ENCODE peak calls at places on chromosome 18, in six cellular contexts. I is sigmoid colon, K is dorsolateral prefrontal cortex, V is OCI-LY7, F is WERI-Rb-1, D is esophagus squamous epithelium. W is an unnamed sample.

GRCh38 chr18:75202976-75203375 is 6.0 kb downstream of the PTGR3 start:
- DNase-seq in I (no peak), K (no peak), V (no peak), F (no peak), D (no peak), W (no peak)

GRCh38 chr18:21049306-21049705 is 62.3 kb downstream of the ROCK1 start:
- DNase-seq in I (no peak), K (no peak), V (no peak), F (no peak), D (no peak), W (no peak)

GRCh38 chr18:77634495-77634894 is 384.8 kb downstream of the GALR1 start:
- DNase-seq in I (no peak), K (no peak), V (no peak), F (no peak), D (no peak), W (no peak)

GRCh38 chr18:78255013-78255412 is 724.6 kb upstream of the SALL3 start:
- DNase-seq in I (no peak), K (no peak), V (no peak), F (no peak), D (no peak), W (no peak)

GRCh38 chr18:24989760-24990547 is 362.0 kb downstream of the ZNF521 start:
- DNase-seq in I (no peak), K (no peak), V (no peak), F (peak; percentile 51), D (no peak), W (no peak)

GRCh38 chr18:72161686-72162085 is 382.5 kb downstream of the CBLN2 start:
- DNase-seq in I (no peak), K (no peak), V (no peak), F (no peak), D (no peak), W (no peak)

GRCh38 chr18:29377346-29377745 is 1200.4 kb upstream of the CDH2 start:
- DNase-seq in I (no peak), K (no peak), V (no peak), F (no peak), D (no peak), W (no peak)

GRCh38 chr18:47215554-47216138 is 35.8 kb downstream of the SKOR2 start:
- DNase-seq in I (no peak), K (no peak), V (peak; percentile 26), F (peak; percentile 59), D (no peak), W (no peak)

GRCh38 chr18:79956276-79956675 is 4.8 kb upstream of the SLC66A2 start:
- DNase-seq in I (peak; percentile 17), K (peak; percentile 9), V (no peak), F (no peak), D (no peak), W (no peak)

GRCh38 chr18:33556846-33557245 is 21.2 kb upstream of the ASXL3 start:
- DNase-seq in I (no peak), K (no peak), V (no peak), F (no peak), D (no peak), W (no peak)

GRCh38 chr18:27921904-27922541 is 254.9 kb downstream of the CDH2 start:
- DNase-seq in I (no peak), K (no peak), V (no peak), F (no peak), D (no peak), W (no peak)

GRCh38 chr18:79413901-79414300 is 18.2 kb downstream of the NFATC1 start:
- DNase-seq in I (no peak), K (no peak), V (no peak), F (no peak), D (no peak), W (no peak)

GRCh38 chr18:9260388-9261380 is 73.9 kb upstream of the TWSG1 start:
- DNase-seq in I (no peak), K (no peak), V (no peak), F (no peak), D (no peak), W (no peak)

GRCh38 chr18:5582054-5582453 is 38.3 kb upstream of the EPB41L3 start:
- DNase-seq in I (no peak), K (no peak), V (no peak), F (no peak), D (no peak), W (no peak)

GRCh38 chr18:22998336-22998735 is 65.2 kb downstream of the RBBP8 start:
- DNase-seq in I (no peak), K (no peak), V (no peak), F (no peak), D (no peak), W (no peak)

GRCh38 chr18:78972930-78973331 is 6.7 kb upstream of the SALL3 start:
- DNase-seq in I (no peak), K (no peak), V (no peak), F (no peak), D (no peak), W (no peak)

GRCh38 chr18:77136076-77136718 is 3.6 kb upstream of the MBP start:
- DNase-seq in I (no peak), K (no peak), V (no peak), F (no peak), D (no peak), W (no peak)

GRCh38 chr18:59086522-59086921 is 53.2 kb upstream of the SEC11C start:
- DNase-seq in I (no peak), K (no peak), V (peak; percentile 7), F (no peak), D (no peak), W (no peak)

GRCh38 chr18:37270046-37270665 is 295.4 kb downstream of the CELF4 start:
- DNase-seq in I (no peak), K (no peak), V (peak; percentile 12), F (no peak), D (no peak), W (no peak)

DNA sequence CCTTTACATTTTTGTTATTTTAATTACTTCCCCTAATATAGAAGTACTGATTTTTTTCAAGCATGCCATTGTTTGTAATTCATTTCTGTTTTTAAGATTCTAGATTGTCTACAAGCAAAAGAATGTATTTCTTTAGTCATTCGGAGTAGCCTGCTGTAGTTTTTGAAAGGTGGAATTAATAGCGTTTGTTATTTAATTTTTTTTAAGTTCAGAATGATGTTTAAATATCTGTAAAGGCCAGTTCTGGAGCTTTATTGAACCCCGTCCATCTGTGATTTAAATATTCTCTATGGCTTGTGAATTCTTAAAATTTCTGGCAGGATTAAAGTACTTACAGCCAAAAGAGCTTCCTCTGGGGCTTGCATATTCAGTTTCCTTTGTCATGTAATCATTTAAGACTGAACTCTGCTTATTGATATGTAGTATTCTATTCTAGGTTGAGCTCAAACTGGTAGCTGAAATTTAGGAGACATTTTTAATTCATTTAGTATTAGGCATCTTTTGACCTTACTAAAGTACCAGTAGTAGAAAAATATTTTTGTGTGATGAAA is 5.2 kb downstream of the TGIF1 start:
- DNase-seq in I (no peak), K (no peak), V (no peak), F (no peak), D (no peak), W (no peak)
- H3K27ac ChIP-seq in I (peak overlapping the region; percentile 98), K (peak overlapping the region; percentile 94), V (no peak overlapping the region), F (no peak overlapping the region), D (peak overlapping the region; percentile 99), W (no peak overlapping the region)

DNA sequence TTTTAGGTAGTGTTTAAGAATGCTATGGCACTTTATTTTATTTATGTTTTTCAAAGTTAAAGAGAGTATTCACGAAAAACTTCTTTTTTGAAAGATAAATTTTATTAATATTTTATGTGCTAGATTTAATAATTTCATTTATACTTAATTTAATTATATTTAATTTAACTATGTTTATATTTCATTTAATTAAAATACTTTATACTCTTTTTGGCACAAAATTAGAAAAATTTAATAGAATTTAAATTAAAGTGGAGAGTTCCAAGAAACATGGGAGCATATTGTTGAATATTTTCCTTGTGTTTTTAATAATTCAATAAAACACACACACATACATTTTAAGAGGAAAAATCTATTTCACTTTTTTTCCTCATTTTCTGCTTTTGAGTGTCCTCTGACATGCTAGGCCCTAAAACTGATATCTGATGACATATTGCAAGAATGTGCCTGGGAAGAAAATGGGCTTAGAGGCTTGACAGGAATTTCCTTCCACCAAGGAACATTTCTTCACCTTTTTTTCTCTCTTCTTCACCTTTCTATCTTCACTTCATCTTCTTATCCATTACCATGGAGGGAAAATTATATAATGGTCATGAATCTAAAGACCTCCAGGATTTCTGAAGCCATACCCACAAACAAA is 15.4 kb downstream of the ARHGAP28 start:
- DNase-seq in I (no peak), K (no peak), V (no peak), F (no peak), D (no peak), W (no peak)
- H3K27ac ChIP-seq in I (no peak overlapping the region), K (no peak overlapping the region), V (no peak overlapping the region), F (no peak overlapping the region), D (no peak overlapping the region), W (no peak overlapping the region)

GRCh38 chr18:55401275-55401620 is 186.7 kb downstream of the TCF4 start:
- DNase-seq in I (no peak), K (no peak), V (no peak), F (no peak), D (no peak), W (no peak)

GRCh38 chr18:55401638-55402191 is 186.3 kb downstream of the TCF4 start:
- DNase-seq in I (peak; percentile 72), K (no peak), V (no peak), F (no peak), D (no peak), W (no peak)

GRCh38 chr18:55402731-55403405 is 185.1 kb downstream of the TCF4 start:
- DNase-seq in I (no peak), K (no peak), V (no peak), F (no peak), D (no peak), W (no peak)

GRCh38 chr18:55398858-55399257 is 189.1 kb downstream of the TCF4 start:
- DNase-seq in I (no peak), K (no peak), V (no peak), F (no peak), D (no peak), W (no peak)

GRCh38 chr18:55400590-55401274 is 187.3 kb downstream of the TCF4 start:
- DNase-seq in I (no peak), K (no peak), V (no peak), F (no peak), D (no peak), W (no peak)
- H3K27ac ChIP-seq in I (peak overlapping the region; percentile 83), K (peak overlapping the region; percentile 96), V (no peak overlapping the region), F (no peak overlapping the region), D (peak overlapping the region; percentile 66), W (peak overlapping the region; percentile 81)

DNA sequence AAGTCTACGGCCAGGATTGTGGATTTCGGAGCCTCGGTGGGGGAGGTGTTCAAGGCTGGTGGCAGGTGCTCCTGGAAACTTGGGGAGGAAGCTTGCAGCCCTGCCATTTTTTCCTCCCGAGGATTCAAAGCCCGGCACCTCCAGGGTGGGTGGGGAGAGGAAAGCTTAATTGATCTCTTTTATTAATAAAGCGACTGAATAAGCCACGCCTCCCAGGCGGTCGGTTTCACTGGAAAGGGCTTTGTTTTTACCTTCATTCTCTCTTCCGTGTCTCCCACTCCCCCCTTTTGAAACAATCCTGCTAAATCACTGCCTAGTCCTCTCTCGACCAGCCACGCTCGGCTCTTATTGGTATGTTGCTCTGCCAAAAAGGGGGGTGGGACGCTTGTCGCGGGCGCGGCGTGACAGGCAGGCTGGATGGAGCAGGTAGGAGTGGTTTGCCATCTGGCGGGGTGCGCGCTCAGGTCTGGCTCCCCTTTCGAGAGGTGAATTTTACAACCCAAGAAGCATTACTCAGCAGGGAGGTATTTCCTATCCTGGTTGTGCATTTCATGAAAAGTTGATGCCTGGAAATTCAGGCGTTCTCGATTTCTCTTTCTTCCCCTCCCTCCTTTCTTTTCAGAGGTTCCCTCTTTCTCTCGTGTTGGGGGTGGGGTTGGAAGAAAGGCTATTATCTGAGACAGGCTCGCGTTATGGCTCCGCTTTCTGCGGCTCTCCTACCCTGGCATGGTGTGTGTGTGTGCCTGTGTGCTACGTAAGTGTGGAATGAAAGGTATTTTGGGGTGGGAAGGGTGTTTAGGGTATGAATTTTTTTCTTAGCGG is 1.4 kb downstream of the NEDD4L start:
- DNase-seq in I (no peak), K (no peak), V (no peak), F (peak; percentile 85), D (no peak), W (peak; percentile 21)
- H3K27ac ChIP-seq in I (peak overlapping the region; percentile 86), K (peak overlapping the region; percentile 76), V (no peak overlapping the region), F (peak overlapping the region; percentile 85), D (peak overlapping the region; percentile 86), W (peak overlapping the region; percentile 73)